ENCODE peak calls at places on chromosome 19, in five cellular contexts. Y is pancreas, Z is AG04449, G is astrocyte, A is SK-N-SH. B is an unnamed sample.
A peak's percentile ranks its signal among the peaks of the same experiment; 100 is the strongest.

GRCh38 chr19:57803594-57804325 is 11.0 kb downstream of the ZNF552 start:
- DNase-seq in Y (no peak), Z (peak; percentile 77), G (peak; percentile 99), A (peak; percentile 68), B (peak; percentile 59)

GRCh38 chr19:40612831-40613668 is 11.9 kb downstream of the LTBP4 start:
- DNase-seq in Y (peak; percentile 74), Z (no peak), G (no peak), A (peak; percentile 71), B (no peak)

GRCh38 chr19:50478901-50479715 is 2.5 kb upstream of the GARIN5A start:
- DNase-seq in Y (peak; percentile 79), Z (no peak), G (no peak), A (no peak), B (no peak)

GRCh38 chr19:33492951-33493350 is 28.6 kb downstream of the PEPD start:
- DNase-seq in Y (peak; percentile 16), Z (no peak), G (no peak), A (no peak), B (no peak)

GRCh38 chr19:39342647-39343305 is 555 bp downstream of the SAMD4B start:
- DNase-seq in Y (peak; percentile 81), Z (no peak), G (no peak), A (peak; percentile 33), B (no peak)

GRCh38 chr19:30046522-30046921 is 104.5 kb downstream of the URI1 start:
- DNase-seq in Y (no peak), Z (no peak), G (peak; percentile 4), A (peak; percentile 50), B (no peak)

GRCh38 chr19:38924383-38924782 is 6.2 kb downstream of the SARS2 start:
- DNase-seq in Y (no peak), Z (no peak), G (no peak), A (no peak), B (no peak)

GRCh38 chr19:2962018-2962670 is 15.2 kb upstream of the TLE6 start:
- DNase-seq in Y (no peak), Z (no peak), G (peak; percentile 39), A (peak; percentile 77), B (no peak)

GRCh38 chr19:38228491-38229439 is 4.7 kb upstream of the DPF1 start:
- DNase-seq in Y (peak; percentile 72), Z (no peak), G (no peak), A (peak; percentile 83), B (no peak)

GRCh38 chr19:4555657-4556561 is 3.6 kb downstream of the SEMA6B start:
- DNase-seq in Y (peak; percentile 63), Z (no peak), G (no peak), A (peak; percentile 77), B (no peak)

GRCh38 chr19:18969953-18970659 is 29.1 kb upstream of the HOMER3 start:
- DNase-seq in Y (no peak), Z (no peak), G (peak; percentile 13), A (no peak), B (no peak)

GRCh38 chr19:5563941-5564612 is 3.7 kb downstream of the TINCR start:
- DNase-seq in Y (no peak), Z (no peak), G (no peak), A (peak; percentile 60), B (peak; percentile 15)

GRCh38 chr19:57280913-57281425 is 684 bp downstream of the ZNF460 start:
- DNase-seq in Y (no peak), Z (no peak), G (no peak), A (peak; percentile 14), B (no peak)

GRCh38 chr19:48469056-48469881 is at the start of gene CYTH2:
- DNase-seq in Y (peak; percentile 100), Z (peak; percentile 100), G (peak; percentile 99), A (peak; percentile 95), B (no peak)

GRCh38 chr19:34825212-34825611 is 52.2 kb upstream of the ZNF599 start:
- DNase-seq in Y (no peak), Z (no peak), G (no peak), A (no peak), B (no peak)

GRCh38 chr19:22784051-22784450 is at the start of gene ZNF99:
- DNase-seq in Y (no peak), Z (no peak), G (no peak), A (no peak), B (no peak)

GRCh38 chr19:49071860-49072547 is 495 bp downstream of the KCNA7 start:
- DNase-seq in Y (peak; percentile 76), Z (no peak), G (no peak), A (peak; percentile 84), B (no peak)

GRCh38 chr19:54109651-54110050 is 5.8 kb downstream of the TFPT start:
- DNase-seq in Y (no peak), Z (no peak), G (no peak), A (no peak), B (no peak)

GRCh38 chr19:42191855-42192254 is 25.6 kb downstream of the DEDD2 start:
- DNase-seq in Y (no peak), Z (no peak), G (peak; percentile 60), A (no peak), B (no peak)

GRCh38 chr19:42196011-42197001 is 21.2 kb downstream of the DEDD2 start:
- DNase-seq in Y (no peak), Z (no peak), G (no peak), A (no peak), B (no peak)

GRCh38 chr19:42193294-42193693 is 24.2 kb downstream of the DEDD2 start:
- DNase-seq in Y (no peak), Z (no peak), G (no peak), A (no peak), B (no peak)

GRCh38 chr19:42197375-42197817 is 20.1 kb downstream of the DEDD2 start:
- DNase-seq in Y (no peak), Z (no peak), G (no peak), A (no peak), B (no peak)

GRCh38 chr19:42193706-42194105 is 23.8 kb downstream of the DEDD2 start:
- DNase-seq in Y (no peak), Z (no peak), G (peak; percentile 37), A (no peak), B (no peak)
- H3K4me3 ChIP-seq in Y (no peak overlapping the region), Z (no peak overlapping the region), G (no peak overlapping the region), A (no peak overlapping the region), B (no peak overlapping the region)

DNA sequence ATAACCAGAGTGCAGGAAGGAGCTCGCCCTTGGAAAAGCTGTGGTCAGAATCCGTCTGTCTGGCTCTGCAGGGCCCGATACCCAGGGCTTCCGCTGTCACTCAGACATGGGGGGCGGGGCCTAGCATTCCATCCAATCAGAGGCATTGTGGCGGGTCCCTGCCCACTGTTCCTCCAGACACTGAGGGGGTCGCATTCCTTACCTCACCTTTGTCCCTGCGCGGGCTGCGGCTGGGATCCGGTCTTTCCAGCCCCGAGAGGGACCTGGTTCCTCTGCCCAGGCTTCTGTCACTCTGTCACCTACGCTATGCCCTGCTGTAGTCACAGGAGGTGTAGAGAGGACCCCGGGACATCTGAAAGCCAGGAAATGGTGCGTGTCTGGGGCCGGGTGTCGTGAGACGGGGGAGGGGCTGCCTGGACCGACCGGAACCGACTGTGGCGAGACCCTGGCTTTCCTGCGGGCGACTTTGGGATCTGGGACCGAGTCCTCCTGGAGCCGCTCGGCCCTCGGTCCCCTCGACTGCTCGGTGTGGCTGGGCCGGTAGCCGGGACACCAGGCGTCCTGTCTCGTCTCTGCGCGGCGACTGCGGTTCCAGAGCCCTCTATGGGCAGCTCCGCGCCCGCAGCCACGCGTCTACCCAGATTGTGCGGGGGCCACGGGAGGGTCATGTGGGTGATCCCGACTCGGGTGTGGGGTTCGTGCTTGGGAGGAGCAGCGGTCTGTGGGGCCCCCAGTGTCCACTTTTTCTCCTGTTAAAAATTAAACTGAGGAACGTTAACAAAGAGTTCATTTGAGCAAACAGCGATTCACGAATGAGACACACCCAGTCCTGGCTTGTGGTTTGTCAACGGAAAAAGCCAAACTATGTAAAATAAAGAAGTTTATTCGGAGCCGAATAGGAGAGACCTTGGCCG is at the start of gene ZNF69:
- DNase-seq in Y (peak; percentile 94), Z (no peak), G (peak; percentile 64), A (peak; percentile 89), B (peak; percentile 28)
- TF ChIP-seq CTCF in Y (no peak), Z (peak; percentile 38), G (no peak), A (peak; percentile 25), B (peak; percentile 12)

GRCh38 chr19:10984166-10984735 is 23.4 kb downstream of the SMARCA4 start:
- DNase-seq in Y (no peak), Z (no peak), G (no peak), A (no peak), B (no peak)

GRCh38 chr19:10988380-10988779 is 27.6 kb downstream of the SMARCA4 start:
- DNase-seq in Y (no peak), Z (no peak), G (no peak), A (no peak), B (no peak)

GRCh38 chr19:10987621-10988297 is 26.9 kb downstream of the SMARCA4 start:
- DNase-seq in Y (no peak), Z (no peak), G (no peak), A (no peak), B (no peak)

GRCh38 chr19:10985502-10985901 is 24.7 kb downstream of the SMARCA4 start:
- DNase-seq in Y (no peak), Z (no peak), G (no peak), A (no peak), B (no peak)

DNA sequence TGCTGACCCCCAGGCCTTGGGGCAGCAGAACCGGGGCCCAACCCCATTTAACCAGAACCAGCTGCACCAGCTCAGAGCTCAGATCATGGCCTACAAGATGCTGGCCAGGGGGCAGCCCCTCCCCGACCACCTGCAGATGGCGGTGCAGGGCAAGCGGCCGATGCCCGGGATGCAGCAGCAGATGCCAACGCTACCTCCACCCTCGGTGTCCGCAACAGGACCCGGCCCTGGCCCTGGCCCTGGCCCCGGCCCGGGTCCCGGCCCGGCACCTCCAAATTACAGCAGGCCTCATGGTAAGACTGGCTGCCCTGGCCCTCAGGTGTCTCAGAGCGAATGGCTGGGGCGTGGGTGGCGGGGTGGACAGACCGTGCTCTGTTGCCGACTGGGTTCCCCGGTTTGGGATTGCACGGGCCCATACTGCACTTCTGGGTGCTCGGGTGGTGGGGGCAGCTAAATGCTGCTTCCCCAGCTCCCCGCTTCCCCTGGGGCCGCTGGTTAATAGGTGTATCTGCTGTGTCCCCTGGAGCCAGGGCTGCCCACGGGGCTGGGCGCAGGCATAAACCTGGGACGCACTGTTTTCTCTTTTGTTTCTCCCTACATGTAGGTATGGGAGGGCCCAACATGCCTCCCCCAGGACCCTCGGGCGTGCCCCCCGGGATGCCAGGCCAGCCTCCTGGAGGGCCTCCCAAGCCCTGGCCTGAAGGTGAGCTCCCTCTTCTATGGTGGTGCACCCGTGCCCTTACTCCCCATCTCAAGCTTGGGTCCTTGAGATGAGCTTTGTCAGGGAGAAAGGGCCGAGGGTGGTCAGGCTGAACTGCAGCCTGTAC is 25.7 kb downstream of the SMARCA4 start:
- DNase-seq in Y (no peak), Z (no peak), G (no peak), A (no peak), B (no peak)
- H3K4me3 ChIP-seq in Y (no peak overlapping the region), Z (no peak overlapping the region), G (no peak overlapping the region), A (no peak overlapping the region), B (no peak overlapping the region)

DNA sequence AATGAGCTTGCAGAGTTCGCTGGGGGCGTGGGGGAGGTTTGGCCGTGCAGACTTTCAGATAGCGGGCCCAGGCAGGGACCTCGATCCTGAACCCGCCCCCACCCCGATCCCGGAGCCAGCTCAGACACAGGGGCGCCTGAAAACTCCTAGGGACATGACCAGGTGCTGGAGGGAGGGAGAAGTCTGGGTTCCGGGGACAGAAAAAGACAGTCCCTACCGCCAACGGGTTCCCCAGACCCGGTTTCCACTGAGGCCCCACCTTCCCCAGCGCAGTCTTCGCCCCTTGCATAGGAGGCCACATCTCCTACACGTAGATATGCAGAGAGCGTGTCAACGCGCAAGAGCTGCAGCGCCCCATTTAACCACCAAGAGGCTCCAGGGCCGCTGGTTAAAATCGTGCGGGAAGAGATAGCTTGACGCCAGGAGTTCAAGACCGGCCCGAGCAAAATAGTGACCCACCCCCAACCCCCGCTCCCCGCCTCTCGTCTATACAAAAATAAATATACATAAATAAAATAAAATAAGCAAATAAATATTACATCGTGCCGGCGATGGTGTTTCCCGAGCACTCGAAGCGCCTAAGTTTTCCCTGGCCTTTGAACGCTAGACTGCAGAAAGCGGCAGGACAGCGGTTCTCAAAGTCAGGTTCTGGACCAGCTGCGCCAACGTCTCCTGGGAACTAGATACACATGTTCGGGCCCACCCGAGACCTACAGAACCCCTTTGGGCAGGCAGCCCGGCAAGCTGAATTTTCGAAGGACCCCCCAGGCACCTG is 8.3 kb downstream of the CCDC8 start:
- DNase-seq in Y (peak; percentile 76), Z (no peak), G (no peak), A (no peak), B (no peak)
- TF ChIP-seq CTCF in Y (no peak), Z (peak; percentile 23), G (no peak), A (no peak), B (peak; percentile 18)

B was measured in retinal pigment epithelial cell.